ENCODE peak calls at places on chromosomes 5 and 9, in ten cellular contexts. A is activated CD8-positive, alpha-beta T cell treated with anti-CD3 and anti-CD28 coated beads for 36 hours; Y is endodermal cell; L is right lobe of liver; K is CD4-positive, alpha-beta T cell; P is OCI-LY7; Z is sigmoid colon; F is B cell; N is left ventricle myocardium inferior; D is GM06990. R is an unnamed sample.

GRCh38 chr9:136564379-136564988 is 18.6 kb upstream of the NOTCH1 start:
- DNase-seq in P (no peak), F (no peak), D (peak), N (peak), Y (peak), K (no peak), Z (peak), A (no peak), L (peak), R (peak)

GRCh38 chr5:172909931-172910502 is 49.2 kb upstream of the RPL26L1 start:
- DNase-seq in P (no peak), D (no peak), A (no peak), K (no peak), Z (peak), L (no peak), Y (no peak), N (no peak), F (no peak), R (no peak)

GRCh38 chr5:140207250-140207954 is 32.4 kb downstream of the CYSTM1 start:
- DNase-seq in P (no peak), L (no peak), F (no peak), A (no peak), Z (no peak), K (no peak), Y (no peak), D (no peak), N (no peak), R (no peak)

GRCh38 chr9:81071108-81071507 is 618.2 kb downstream of the TLE1 start:
- DNase-seq in P (no peak), F (no peak), N (no peak), K (no peak), D (no peak), L (no peak), A (no peak), Y (no peak), Z (no peak), R (no peak)

GRCh38 chr9:37956423-37956820 is 52.5 kb upstream of the SLC25A51 start:
- DNase-seq in Z (no peak), P (no peak), L (no peak), F (no peak), Y (no peak), K (no peak), D (no peak), A (no peak), N (no peak), R (no peak)

GRCh38 chr9:86909388-86909787 is 37.9 kb downstream of the GAS1 start:
- DNase-seq in D (no peak), P (no peak), F (no peak), N (no peak), K (no peak), Z (no peak), Y (no peak), L (no peak), A (no peak), R (no peak)

GRCh38 chr5:160520609-160521391 is 99.1 kb downstream of the PTTG1 start:
- DNase-seq in L (no peak), F (no peak), Y (peak), K (no peak), N (no peak), P (no peak), D (no peak), A (no peak), Z (no peak), R (no peak)

GRCh38 chr5:134139377-134139851 is 24.9 kb downstream of the TCF7 start:
- DNase-seq in N (peak), A (no peak), P (no peak), Z (peak), K (no peak), D (no peak), F (no peak), L (no peak), Y (no peak), R (no peak)

GRCh38 chr9:132288956-132289355 is 65.8 kb downstream of the SETX start:
- DNase-seq in Z (no peak), D (no peak), Y (no peak), F (no peak), P (no peak), N (no peak), A (no peak), L (no peak), K (no peak), R (no peak)

GRCh38 chr5:37492778-37493555 is 113.8 kb downstream of the WDR70 start:
- DNase-seq in A (no peak), P (no peak), D (no peak), L (no peak), F (no peak), Y (no peak), Z (no peak), K (no peak), N (no peak), R (no peak)

GRCh38 chr5:6792911-6793451 is 79.7 kb downstream of the TENT4A start:
- DNase-seq in D (no peak), F (no peak), K (no peak), Y (no peak), A (no peak), L (no peak), Z (no peak), P (no peak), N (no peak), R (no peak)

GRCh38 chr5:23704176-23704855 is 196.9 kb downstream of the PRDM9 start:
- DNase-seq in L (no peak), P (no peak), A (no peak), Z (no peak), N (no peak), F (no peak), D (no peak), Y (no peak), K (no peak), R (no peak)

GRCh38 chr5:134118212-134118611 is 3.7 kb downstream of the TCF7 start:
- DNase-seq in A (no peak), N (no peak), F (no peak), Z (no peak), P (no peak), D (no peak), L (peak), Y (no peak), K (no peak), R (no peak)

GRCh38 chr9:14542071-14542470 is 151.2 kb downstream of the ZDHHC21 start:
- DNase-seq in Y (no peak), P (no peak), N (no peak), D (no peak), K (no peak), F (no peak), Z (no peak), A (no peak), L (no peak), R (no peak)

GRCh38 chr5:56534102-56534501 is 281.2 kb upstream of the MAP3K1 start:
- DNase-seq in P (no peak), K (peak), L (no peak), N (no peak), Z (no peak), F (no peak), A (no peak), Y (no peak), D (no peak), R (no peak)

GRCh38 chr9:114769664-114770063 is 36.2 kb downstream of the TNFSF15 start:
- DNase-seq in Z (no peak), F (no peak), Y (no peak), P (no peak), N (no peak), L (no peak), A (no peak), D (no peak), K (no peak), R (no peak)

GRCh38 chr5:172691886-172692285 is 50.8 kb downstream of the NEURL1B start:
- DNase-seq in N (no peak), K (no peak), L (no peak), P (no peak), Z (peak), Y (peak), F (no peak), A (no peak), D (no peak), R (no peak)

GRCh38 chr9:133727876-133728441 is 10.2 kb downstream of the SARDH start:
- DNase-seq in P (no peak), Z (peak), K (no peak), N (no peak), L (no peak), Y (peak), F (peak), D (no peak), A (no peak), R (no peak)

GRCh38 chr9:114271556-114272510 is 51.1 kb upstream of the ORM1 start:
- DNase-seq in N (peak), K (no peak), F (no peak), D (no peak), Y (peak), A (peak), L (no peak), P (peak), Z (peak), R (peak)

GRCh38 chr5:80229902-80230255 is 26.0 kb downstream of the SERINC5 start:
- DNase-seq in P (no peak), N (no peak), Y (peak), F (no peak), D (no peak), Z (no peak), A (no peak), K (no peak), L (no peak), R (no peak)

GRCh38 chr5:67021031-67021430 is 175.6 kb downstream of the CD180 start:
- DNase-seq in P (no peak), A (no peak), Z (no peak), K (no peak), L (no peak), N (no peak), Y (no peak), D (no peak), F (no peak), R (no peak)

GRCh38 chr5:36876965-36877666 is 547 bp downstream of the NIPBL start:
- DNase-seq in L (peak), D (peak), P (peak), Z (peak), F (peak), K (peak), Y (peak), N (peak), A (peak), R (peak)

GRCh38 chr9:108842610-108843295 is 13.0 kb downstream of the ACTL7B start:
- DNase-seq in Y (no peak), Z (no peak), A (peak), P (no peak), L (no peak), N (no peak), K (no peak), F (no peak), D (no peak), R (no peak)

GRCh38 chr5:157867736-157868135 is 8.8 kb upstream of the CLINT1 start:
- DNase-seq in N (no peak), A (no peak), K (no peak), Y (no peak), F (no peak), L (no peak), Z (no peak), D (no peak), P (peak), R (no peak)

GRCh38 chr5:157866536-157866935 is 7.6 kb upstream of the CLINT1 start:
- DNase-seq in P (no peak), K (no peak), A (no peak), D (no peak), L (no peak), N (no peak), Z (no peak), F (no peak), Y (no peak), R (no peak)

GRCh38 chr5:157865844-157866243 is 6.9 kb upstream of the CLINT1 start:
- DNase-seq in F (no peak), P (no peak), K (no peak), Y (no peak), L (no peak), D (no peak), A (no peak), N (no peak), Z (no peak), R (no peak)

GRCh38 chr5:157874861-157875260 is 15.9 kb upstream of the CLINT1 start:
- DNase-seq in Y (no peak), P (no peak), D (no peak), N (no peak), A (no peak), K (no peak), L (no peak), Z (no peak), F (no peak), R (no peak)

GRCh38 chr5:157870837-157871834 is 12.2 kb upstream of the CLINT1 start:
- DNase-seq in P (no peak), L (peak), F (no peak), K (no peak), A (no peak), N (no peak), D (peak), Z (no peak), Y (no peak), R (no peak)
- TF ChIP-seq CTCF in P (no peak), L (no peak), F (no peak), K (no peak), A (no peak), N (no peak), D (no peak), Z (no peak), Y (no peak), R (no peak)

GRCh38 chr9:32350682-32351081 is 33.8 kb upstream of the ACO1 start:
- DNase-seq in L (no peak), A (no peak), N (no peak), K (no peak), Z (no peak), Y (no peak), F (no peak), D (no peak), P (peak), R (no peak)
- TF ChIP-seq CTCF in L (peak), A (peak), N (peak), K (peak), Z (peak), Y (peak), F (peak), D (peak), P (peak), R (no peak)

GRCh38 chr5:61617995-61618525 is 286.0 kb downstream of the ZSWIM6 start:
- DNase-seq in K (no peak), F (no peak), P (no peak), Z (no peak), A (no peak), D (no peak), L (no peak), Y (no peak), N (no peak), R (no peak)
- TF ChIP-seq CTCF in K (no peak), F (no peak), P (no peak), Z (no peak), A (no peak), D (no peak), L (no peak), Y (peak), N (no peak), R (no peak)

GRCh38 chr5:64766105-64766504 is 2.4 kb downstream of the SREK1IP1 start:
- DNase-seq in Y (no peak), N (no peak), D (no peak), A (no peak), P (no peak), K (no peak), Z (no peak), F (no peak), L (no peak), R (no peak)

GRCh38 chr5:64766934-64767333 is 1.6 kb downstream of the SREK1IP1 start:
- DNase-seq in L (no peak), A (no peak), P (no peak), N (no peak), K (no peak), D (no peak), Y (no peak), F (no peak), Z (no peak), R (no peak)

GRCh38 chr5:64767959-64768357 is 533 bp downstream of the SREK1IP1 start:
- DNase-seq in A (peak), N (no peak), L (peak), F (no peak), Z (no peak), D (no peak), Y (no peak), K (peak), P (peak), R (no peak)

GRCh38 chr5:64769856-64770255 is 1.1 kb downstream of the CWC27 start:
- DNase-seq in Y (no peak), K (no peak), L (no peak), D (no peak), Z (no peak), F (no peak), A (no peak), N (no peak), P (no peak), R (no peak)

DNA sequence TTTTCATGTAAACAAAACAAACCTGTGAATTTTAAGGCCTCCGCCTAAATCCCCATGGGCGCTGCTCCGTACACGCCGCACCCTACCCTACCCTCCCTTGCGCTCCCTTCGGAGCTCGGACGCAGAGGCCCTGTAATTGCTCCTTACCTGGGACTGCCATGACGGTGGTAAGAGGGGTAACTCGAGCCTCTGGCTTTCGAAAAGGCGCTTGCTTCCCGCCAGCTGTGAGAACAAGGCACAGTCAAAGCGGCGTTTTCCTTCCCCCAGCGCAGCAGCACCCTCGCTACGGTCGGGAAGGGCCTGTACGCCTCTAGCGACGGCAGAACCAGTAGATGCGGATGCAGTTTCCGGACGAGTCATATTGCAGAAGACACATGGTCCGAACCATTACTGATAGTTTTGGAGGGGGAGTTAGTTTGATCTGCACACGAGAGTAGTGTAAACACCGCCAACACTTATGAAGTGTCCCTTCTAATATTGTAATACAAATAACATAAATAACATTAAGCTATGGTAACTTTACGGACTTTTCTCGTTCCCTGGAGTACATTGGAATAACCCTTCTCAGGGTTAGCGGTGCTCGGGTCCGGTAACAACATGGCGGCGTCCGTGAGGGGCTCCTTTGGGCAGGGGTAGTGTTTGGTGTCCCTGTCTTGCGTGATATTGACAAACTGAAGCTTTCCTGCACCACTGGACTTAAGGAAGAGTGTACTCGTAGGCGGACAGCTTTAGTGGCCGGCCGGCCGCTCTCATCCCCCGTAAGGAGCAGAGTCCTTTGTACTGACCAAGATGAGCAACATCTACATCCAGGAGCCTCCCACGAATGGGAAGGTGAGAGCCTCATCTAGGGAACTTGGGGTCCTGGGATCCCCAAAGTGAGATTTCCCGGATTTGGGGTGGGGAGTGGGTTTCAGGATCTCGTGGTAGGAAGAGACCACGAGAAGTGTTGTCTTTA is at the start of the genes CWC27 and SREK1IP1:
- DNase-seq in F (peak), L (peak), Y (peak), P (peak), N (peak), Z (peak), A (peak), K (peak), D (peak), R (peak)
- TF ChIP-seq CTCF in F (no peak), L (no peak), Y (peak), P (no peak), N (peak), Z (no peak), A (no peak), K (no peak), D (peak), R (no peak)

GRCh38 chr5:7805379-7805778 is 45.6 kb downstream of the CFAP90 start:
- DNase-seq in K (no peak), P (no peak), D (no peak), A (peak), L (no peak), Y (no peak), Z (no peak), F (no peak), N (no peak), R (peak)
- TF ChIP-seq CTCF in K (no peak), P (peak), D (peak), A (no peak), L (peak), Y (peak), Z (no peak), F (no peak), N (no peak), R (peak)

GRCh38 chr9:85716031-85716877 is 25.5 kb downstream of the AGTPBP1 start:
- DNase-seq in N (no peak), L (no peak), Y (no peak), A (no peak), P (peak), Z (no peak), K (no peak), F (no peak), D (peak), R (peak)
- TF ChIP-seq CTCF in N (peak), L (no peak), Y (peak), A (peak), P (peak), Z (no peak), K (no peak), F (peak), D (peak), R (peak)